ENCODE peak calls at places on chromosome 7, in four cellular contexts. W is HepG2, U is K562, R is GM12878. D is an unnamed sample.

GRCh38 chr7:92451645-92452044 is 4.4 kb downstream of the GATAD1 start:
- DNase-seq in W (no peak), U (no peak), R (no peak), D (no peak)

GRCh38 chr7:141654551-141654950 is 47.4 kb downstream of the DENND11 start:
- DNase-seq in W (peak), U (peak), R (peak), D (peak)

GRCh38 chr7:45939574-45939973 is 18.5 kb upstream of the IGFBP3 start:
- DNase-seq in W (no peak), U (no peak), R (no peak), D (no peak)

GRCh38 chr7:101121996-101122932 is 4.6 kb upstream of the SERPINE1 start:
- DNase-seq in W (peak), U (no peak), R (no peak), D (peak)

GRCh38 chr7:33428415-33428814 is 299.1 kb downstream of the BBS9 start:
- DNase-seq in W (no peak), U (no peak), R (no peak), D (no peak)

GRCh38 chr7:17939111-17939669 is 1.1 kb downstream of the SNX13 start:
- DNase-seq in W (peak), U (no peak), R (no peak), D (no peak)

GRCh38 chr7:154927624-154928125 is 75.2 kb downstream of the PAXIP1 start:
- DNase-seq in W (peak), U (peak), R (peak), D (peak)

GRCh38 chr7:5217396-5217795 is 27.4 kb downstream of the WIPI2 start:
- DNase-seq in W (no peak), U (no peak), R (no peak), D (no peak)

GRCh38 chr7:55690-56248 is 136.6 kb upstream of the FAM20C start:
- DNase-seq in W (no peak), U (peak), R (no peak), D (no peak)
- TF ChIP-seq CBFB in W (no peak), U (no peak), R (no peak), D (no peak)

DNA sequence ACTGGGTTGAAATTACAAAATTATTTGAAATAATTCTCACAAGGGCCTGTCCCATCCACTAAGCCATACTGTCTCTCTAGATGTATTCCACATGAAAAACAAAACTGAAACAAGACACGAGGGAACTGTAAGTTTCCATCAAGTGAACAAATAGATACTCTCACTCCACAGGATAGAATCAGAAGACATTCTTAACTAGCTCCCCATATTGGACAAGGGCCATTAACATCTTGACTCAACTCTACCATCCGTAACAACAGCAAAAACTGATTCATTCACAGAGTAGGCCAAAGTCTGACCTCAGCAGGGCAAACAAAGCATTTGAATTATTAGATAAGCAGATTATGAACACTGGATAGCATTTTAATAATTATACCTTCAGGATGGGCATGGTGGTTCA is 29.1 kb downstream of the UBE2H start:
- DNase-seq in W (no peak), U (no peak), R (peak), D (no peak)
- TF ChIP-seq ATF3 in W (no peak), U (no peak), R (no peak), D (no peak)

DNA sequence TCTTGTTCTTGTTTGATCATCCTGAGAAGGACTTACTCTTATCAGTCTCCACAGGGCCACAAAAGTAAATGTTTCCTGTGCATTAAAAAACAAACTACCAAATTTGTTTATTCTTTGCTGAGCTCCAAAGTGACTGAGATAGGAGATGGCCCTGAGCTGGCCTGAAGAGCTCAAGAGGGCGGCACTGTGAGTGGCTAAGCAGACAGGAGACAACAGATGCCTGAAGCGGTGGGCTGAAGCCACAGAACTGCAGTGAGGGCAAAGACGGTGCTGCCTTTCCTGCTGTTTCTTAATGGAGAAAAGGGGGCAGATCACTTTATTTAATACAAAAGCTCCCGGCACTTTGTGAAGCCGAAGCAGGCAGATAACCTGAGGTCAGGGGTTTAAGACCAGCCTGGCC is 379.6 kb downstream of the ARL4A start:
- DNase-seq in W (no peak), U (peak), R (no peak), D (peak)
- TF ChIP-seq CBFB in W (no peak), U (no peak), R (no peak), D (no peak)

GRCh38 chr7:67414858-67415257 is 418.2 kb downstream of the TYW1 start:
- DNase-seq in W (no peak), U (no peak), R (no peak), D (no peak)

GRCh38 chr7:67408109-67408508 is 411.5 kb downstream of the TYW1 start:
- DNase-seq in W (no peak), U (no peak), R (no peak), D (no peak)

DNA sequence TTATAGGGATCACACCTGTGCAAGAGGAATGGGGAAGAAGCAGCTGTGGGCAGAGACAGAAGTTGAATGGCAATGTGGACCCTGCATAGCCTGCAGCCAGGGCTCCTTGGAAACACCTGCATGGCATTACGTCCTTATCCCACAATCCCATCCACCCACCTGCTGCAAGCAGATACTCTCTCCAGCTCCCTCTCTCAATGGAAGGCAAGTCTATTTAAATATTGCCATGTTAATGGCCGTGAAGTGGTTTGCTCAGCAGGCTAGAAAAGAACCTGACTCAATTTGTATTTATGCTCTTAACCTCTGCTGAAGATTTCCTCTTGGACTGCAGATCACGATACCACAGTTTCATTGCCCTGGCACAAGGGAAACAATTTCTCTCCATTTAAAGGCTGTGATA is 417.0 kb downstream of the TYW1 start:
- DNase-seq in W (no peak), U (no peak), R (no peak), D (peak)
- TF ChIP-seq ATF3 in W (no peak), U (no peak), R (no peak), D (no peak)

GRCh38 chr7:95397381-95397780 is 1.2 kb upstream of the PON3 start:
- DNase-seq in W (no peak), U (no peak), R (no peak), D (no peak)
- TF ChIP-seq CBFB in W (no peak), U (no peak), R (no peak), D (no peak)

DNA sequence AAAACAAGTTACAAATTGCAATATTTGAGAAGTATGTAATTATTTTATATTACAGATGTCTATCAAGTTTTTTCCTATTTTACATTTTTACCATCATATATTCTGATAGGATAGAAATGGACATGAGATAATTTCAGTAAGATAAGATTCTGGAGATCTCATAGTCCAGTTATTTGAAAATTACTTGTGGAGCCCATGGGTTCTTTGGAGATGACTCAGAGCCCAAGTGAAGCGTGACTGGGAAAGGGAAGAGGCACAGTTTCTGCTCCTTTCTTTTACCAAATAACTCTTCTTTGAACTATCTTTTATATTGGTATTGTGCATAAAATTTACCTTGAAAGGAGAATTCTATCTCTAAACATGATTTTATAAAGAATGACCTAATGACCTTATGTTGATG is 2.4 kb downstream of the CD36 start:
- DNase-seq in W (no peak), U (no peak), R (no peak), D (no peak)
- TF ChIP-seq ATF3 in W (no peak), U (no peak), R (no peak), D (no peak)

GRCh38 chr7:142711196-142711595 is 38.1 kb upstream of the PRSS1 start:
- DNase-seq in W (no peak), U (no peak), R (no peak), D (no peak)

GRCh38 chr7:142712617-142712957 is 36.7 kb upstream of the PRSS1 start:
- DNase-seq in W (no peak), U (no peak), R (no peak), D (no peak)

GRCh38 chr7:142714375-142714774 is 34.9 kb upstream of the PRSS1 start:
- DNase-seq in W (no peak), U (peak), R (no peak), D (no peak)

GRCh38 chr7:142711722-142712616 is 37.3 kb upstream of the PRSS1 start:
- DNase-seq in W (no peak), U (peak), R (no peak), D (no peak)

GRCh38 chr7:142709921-142710320 is 39.4 kb upstream of the PRSS1 start:
- DNase-seq in W (no peak), U (no peak), R (no peak), D (no peak)
- TF ChIP-seq CBFB in W (no peak), U (no peak), R (no peak), D (no peak)

GRCh38 chr7:148473694-148474222 is 116.8 kb upstream of the C7orf33 start:
- DNase-seq in W (no peak), U (no peak), R (no peak), D (no peak)

GRCh38 chr7:148474421-148474820 is 116.1 kb upstream of the C7orf33 start:
- DNase-seq in W (no peak), U (no peak), R (no peak), D (no peak)

DNA sequence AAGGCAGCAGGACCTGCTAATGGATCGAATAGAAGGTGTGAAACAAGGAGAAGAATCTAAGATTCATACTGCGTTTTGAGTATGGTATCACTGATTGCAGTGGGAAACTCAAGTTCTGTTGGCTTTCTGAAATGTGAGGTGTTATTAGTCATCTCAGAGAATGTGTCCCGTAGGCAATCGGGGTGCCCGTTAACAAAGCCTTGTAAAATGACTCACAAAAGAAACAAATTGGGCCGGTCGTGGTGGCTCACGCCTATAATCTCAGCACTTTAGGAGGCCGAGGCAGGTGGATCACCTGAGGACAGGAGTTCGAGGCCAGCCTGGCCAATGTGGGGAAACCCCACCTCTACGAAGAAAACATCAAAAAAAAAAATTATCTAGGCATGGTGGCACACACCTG is 118.2 kb upstream of the C7orf33 start:
- DNase-seq in W (no peak), U (no peak), R (no peak), D (no peak)
- TF ChIP-seq ATF3 in W (no peak), U (no peak), R (no peak), D (no peak)

GRCh38 chr7:49597805-49598204 is 175.6 kb upstream of the VWC2 start:
- DNase-seq in W (no peak), U (no peak), R (no peak), D (no peak)
- TF ChIP-seq CBFB in W (no peak), U (no peak), R (no peak), D (no peak)

GRCh38 chr7:73433924-73434700 is 534 bp downstream of the FZD9 start:
- DNase-seq in W (no peak), U (no peak), R (no peak), D (peak)
- TF ChIP-seq ATF3 in W (no peak), U (no peak), R (no peak), D (peak)